ENCODE peak calls at places on chromosomes 16 and 17, in seven cellular contexts. X, C, Z, H, O, A and U are unnamed samples.

GRCh38 chr17:74699236-74699635 is 13.5 kb downstream of the CD300LF start:
- DNase-seq in X (no peak), C (no peak), Z (no peak), H (no peak), O (no peak), A (no peak), U (no peak)

GRCh38 chr17:17140590-17140980 is 65.5 kb downstream of the PLD6 start:
- DNase-seq in X (no peak), C (no peak), Z (no peak), H (no peak), O (no peak), A (no peak), U (no peak)

GRCh38 chr16:67001159-67001486 is 12.7 kb downstream of the CES4A start:
- DNase-seq in X (no peak), C (no peak), Z (no peak), H (no peak), O (no peak), A (no peak), U (peak; percentile 8)

GRCh38 chr17:82570282-82570681 is 50.8 kb downstream of the FOXK2 start:
- DNase-seq in X (no peak), C (no peak), Z (no peak), H (peak; percentile 37), O (no peak), A (no peak), U (peak; percentile 79)

GRCh38 chr16:20740007-20740883 is 1.4 kb downstream of the THUMPD1 start:
- DNase-seq in X (no peak), C (no peak), Z (no peak), H (no peak), O (no peak), A (no peak), U (peak; percentile 29)

GRCh38 chr17:43695968-43696865 is 34.5 kb upstream of the MEOX1 start:
- DNase-seq in X (no peak), C (no peak), Z (peak; percentile 62), H (no peak), O (no peak), A (no peak), U (peak; percentile 7)

GRCh38 chr16:15489016-15489415 is 54.6 kb downstream of the BMERB1 start:
- DNase-seq in X (no peak), C (no peak), Z (no peak), H (peak; percentile 5), O (no peak), A (no peak), U (no peak)

GRCh38 chr16:13036600-13036999 is 135.2 kb downstream of the SHISA9 start:
- DNase-seq in X (no peak), C (peak; percentile 1), Z (no peak), H (peak; percentile 65), O (no peak), A (peak; percentile 5), U (peak; percentile 67)

GRCh38 chr17:49753959-49754391 is 10.0 kb downstream of the FAM117A start:
- DNase-seq in X (no peak), C (no peak), Z (no peak), H (no peak), O (no peak), A (no peak), U (no peak)

GRCh38 chr17:48831549-48831883 is 681 bp downstream of the CALCOCO2 start:
- DNase-seq in X (no peak), C (no peak), Z (no peak), H (no peak), O (no peak), A (no peak), U (no peak)

GRCh38 chr17:57954421-57955182 is 610 bp downstream of the CUEDC1 start:
- DNase-seq in X (no peak), C (no peak), Z (peak; percentile 22), H (peak; percentile 85), O (no peak), A (peak; percentile 63), U (peak; percentile 76)

GRCh38 chr17:1779571-1780074 is 17.8 kb downstream of the SERPINF1 start:
- DNase-seq in X (no peak), C (no peak), Z (no peak), H (no peak), O (peak; percentile 84), A (no peak), U (peak; percentile 68)

GRCh38 chr17:60602385-60602742 is 2.4 kb downstream of the PPM1D start:
- DNase-seq in X (no peak), C (no peak), Z (no peak), H (no peak), O (no peak), A (no peak), U (no peak)

GRCh38 chr17:35087731-35088646 is 24.5 kb upstream of the RFFL start:
- DNase-seq in X (peak; percentile 15), C (no peak), Z (no peak), H (peak; percentile 74), O (no peak), A (peak; percentile 59), U (peak; percentile 58)

GRCh38 chr17:76078859-76079576 is at the start of gene ZACN:
- DNase-seq in X (no peak), C (no peak), Z (no peak), H (no peak), O (no peak), A (no peak), U (no peak)

GRCh38 chr17:54947396-54947795 is 21.1 kb downstream of the COX11 start:
- DNase-seq in X (no peak), C (no peak), Z (no peak), H (no peak), O (no peak), A (no peak), U (no peak)

GRCh38 chr16:4407543-4408322 is 8.7 kb downstream of the CORO7 start:
- DNase-seq in X (no peak), C (no peak), Z (no peak), H (no peak), O (no peak), A (no peak), U (no peak)

GRCh38 chr17:12041316-12041715 is 20.6 kb downstream of the MAP2K4 start:
- DNase-seq in X (no peak), C (no peak), Z (no peak), H (no peak), O (peak; percentile 21), A (no peak), U (no peak)

GRCh38 chr16:81212830-81213465 is 25.5 kb upstream of the BCO1 start:
- DNase-seq in X (no peak), C (no peak), Z (no peak), H (no peak), O (no peak), A (no peak), U (no peak)

GRCh38 chr17:72321886-72322285 is 201.1 kb downstream of the SOX9 start:
- DNase-seq in X (no peak), C (no peak), Z (no peak), H (no peak), O (no peak), A (no peak), U (no peak)